ENCODE peak calls at places on chromosomes 1 and 21, in eight cellular contexts. H is prostate gland, K is GM23248, N is NT2/D1, R is transverse colon, L is heart right ventricle, Y is A549, Q is mammary epithelial cell. D is an unnamed sample. For H3K4me1, the result is how much of the 10 kb centered on the place peaks cover.

GRCh38 chr1:165248969-165249571 is 107.4 kb downstream of the LMX1A start:
- DNase-seq in H (no peak), K (no peak), N (no peak), R (no peak), L (no peak), Y (no peak), Q (no peak), D (no peak)

GRCh38 chr1:207963429-207964194 is 52.7 kb upstream of the CD34 start:
- DNase-seq in H (peak), K (peak), N (peak), R (peak), L (peak), Y (peak), Q (peak), D (peak)

GRCh38 chr1:165411396-165411795 is 33.5 kb downstream of the RXRG start:
- DNase-seq in H (no peak), K (no peak), N (no peak), R (no peak), L (no peak), Y (no peak), Q (no peak), D (no peak)

GRCh38 chr1:972726-973458 is 6.6 kb downstream of the PLEKHN1 start:
- DNase-seq in H (no peak), K (no peak), N (no peak), R (no peak), L (no peak), Y (no peak), Q (no peak), D (no peak)

GRCh38 chr1:118627435-118627834 is 360.7 kb downstream of the TBX15 start:
- DNase-seq in H (no peak), K (peak), N (no peak), R (no peak), L (no peak), Y (no peak), Q (peak), D (no peak)

GRCh38 chr1:197924516-197925123 is 7.4 kb downstream of the LHX9 start:
- DNase-seq in H (peak), K (peak), N (no peak), R (no peak), L (peak), Y (peak), Q (no peak), D (peak)

GRCh38 chr1:21936366-21937031 is 611 bp downstream of the HSPG2 start:
- DNase-seq in H (no peak), K (peak), N (no peak), R (peak), L (peak), Y (no peak), Q (peak), D (no peak)

GRCh38 chr1:234868296-234869147 is 258.5 kb upstream of the IRF2BP2 start:
- DNase-seq in H (no peak), K (no peak), N (no peak), R (no peak), L (no peak), Y (no peak), Q (no peak), D (no peak)

GRCh38 chr1:6889875-6890480 is 104.7 kb downstream of the CAMTA1 start:
- DNase-seq in H (peak), K (peak), N (peak), R (peak), L (peak), Y (peak), Q (peak), D (peak)

GRCh38 chr1:221013691-221014293 is 134.5 kb downstream of the HLX start:
- DNase-seq in H (no peak), K (no peak), N (no peak), R (no peak), L (no peak), Y (no peak), Q (no peak), D (no peak)

GRCh38 chr1:7863756-7864328 is 11.0 kb upstream of the UTS2 start:
- DNase-seq in H (no peak), K (no peak), N (no peak), R (no peak), L (no peak), Y (no peak), Q (no peak), D (no peak)

GRCh38 chr1:155513300-155513926 is 49.2 kb downstream of the ASH1L start:
- DNase-seq in H (no peak), K (peak), N (no peak), R (no peak), L (no peak), Y (no peak), Q (no peak), D (peak)

GRCh38 chr1:38000529-38001453 is 4.5 kb downstream of the FHL3 start:
- DNase-seq in H (no peak), K (peak), N (peak), R (no peak), L (peak), Y (no peak), Q (peak), D (peak)

GRCh38 chr1:93120614-93121013 is 41.5 kb downstream of the MTF2 start:
- DNase-seq in H (no peak), K (no peak), N (no peak), R (no peak), L (no peak), Y (no peak), Q (no peak), D (no peak)

GRCh38 chr1:238409947-238410346 is 519.2 kb upstream of the ZP4 start:
- DNase-seq in H (no peak), K (peak), N (no peak), R (no peak), L (peak), Y (no peak), Q (peak), D (peak)

GRCh38 chr1:55043726-55044125 is 4.4 kb downstream of the PCSK9 start:
- DNase-seq in H (no peak), K (no peak), N (no peak), R (no peak), L (no peak), Y (no peak), Q (no peak), D (no peak)

GRCh38 chr1:45721207-45721606 is 29.2 kb downstream of the IPP start:
- DNase-seq in H (no peak), K (peak), N (no peak), R (no peak), L (no peak), Y (no peak), Q (no peak), D (peak)

GRCh38 chr1:160546942-160547341 is 23.9 kb upstream of the SLAMF6 start:
- DNase-seq in H (no peak), K (no peak), N (no peak), R (no peak), L (no peak), Y (no peak), Q (no peak), D (no peak)

GRCh38 chr1:155277896-155278688 is 829 bp downstream of the HCN3 start:
- DNase-seq in H (peak), K (peak), N (peak), R (peak), L (peak), Y (peak), Q (peak), D (no peak)

GRCh38 chr1:23624440-23624839 is 65.1 kb upstream of the ID3 start:
- DNase-seq in H (no peak), K (no peak), N (no peak), R (no peak), L (no peak), Y (no peak), Q (no peak), D (no peak)

GRCh38 chr1:226608699-226609505 is 60.3 kb downstream of the STUM start:
- DNase-seq in H (peak), K (peak), N (peak), R (peak), L (peak), Y (peak), Q (peak), D (peak)

DNA sequence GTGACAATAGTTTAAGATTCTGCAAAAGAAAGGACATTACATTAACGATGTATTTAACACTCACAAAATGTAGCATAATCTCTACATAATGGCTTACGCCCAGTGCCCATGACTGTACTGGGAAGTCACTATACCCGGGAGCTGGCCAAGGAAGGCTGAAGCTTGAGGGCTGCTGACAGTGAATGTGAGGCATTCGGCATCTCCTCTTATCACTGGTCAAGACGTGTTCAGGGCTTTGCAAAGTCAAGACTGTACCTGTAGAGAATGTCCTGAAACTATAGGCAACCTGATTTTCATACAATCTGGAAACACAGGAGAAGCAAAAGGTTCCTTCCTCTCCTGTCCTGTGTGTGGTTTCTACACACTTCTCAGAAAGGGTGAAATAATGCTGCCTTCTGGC is 12.7 kb upstream of the IFNGR2 start:
- DNase-seq in H (no peak), K (no peak), N (no peak), R (no peak), L (no peak), Y (no peak), Q (peak), D (no peak)
- H3K4me1 ChIP-seq in H (under half), K (under half), N (under half), R (under half), L (under half), Y (under half), Q (under half), D (under half)

DNA sequence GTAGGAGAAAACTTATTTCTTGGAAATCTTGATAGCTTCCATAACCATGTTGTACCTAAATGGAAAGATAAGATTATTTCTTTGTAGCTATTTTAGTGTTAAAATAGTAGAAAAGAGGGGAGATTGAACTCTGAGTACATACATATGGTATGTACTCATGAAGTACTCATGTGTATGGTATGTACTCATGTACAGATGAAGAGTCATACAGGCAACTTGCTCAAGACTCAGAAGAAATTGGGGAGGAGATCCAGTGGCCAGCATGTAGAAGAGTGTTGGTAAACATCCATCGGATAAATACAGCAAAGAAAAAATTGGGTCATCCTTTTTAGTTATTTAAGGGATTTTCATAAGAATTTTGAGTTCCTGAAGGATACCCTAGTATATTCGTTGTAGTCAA is 29.0 kb downstream of the MDM4 start:
- DNase-seq in H (no peak), K (peak), N (no peak), R (no peak), L (no peak), Y (no peak), Q (peak), D (no peak)
- H3K4me1 ChIP-seq in H (under half), K (under half), N (under half), R (under half), L (under half), Y (under half), Q (under half), D (under half)

GRCh38 chr1:201540846-201541735 is 2.2 kb downstream of the NAV1 start:
- DNase-seq in H (no peak), K (no peak), N (no peak), R (no peak), L (no peak), Y (no peak), Q (no peak), D (no peak)

GRCh38 chr1:201537467-201537866 is 1.5 kb upstream of the NAV1 start:
- DNase-seq in H (no peak), K (no peak), N (no peak), R (no peak), L (no peak), Y (no peak), Q (no peak), D (no peak)

GRCh38 chr1:201537966-201538617 is 835 bp upstream of the NAV1 start:
- DNase-seq in H (no peak), K (peak), N (no peak), R (no peak), L (no peak), Y (no peak), Q (no peak), D (no peak)

GRCh38 chr1:201538618-201539551 is at the start of gene NAV1:
- DNase-seq in H (no peak), K (peak), N (no peak), R (peak), L (peak), Y (peak), Q (no peak), D (peak)

GRCh38 chr1:201539561-201540404 is 856 bp downstream of the NAV1 start:
- DNase-seq in H (no peak), K (peak), N (no peak), R (peak), L (peak), Y (no peak), Q (no peak), D (peak)
- H3K4me1 ChIP-seq in H (under half), K (half or more), N (under half), R (under half), L (half or more), Y (under half), Q (under half), D (half or more)

GRCh38 chr1:206907304-206907991 is 10.2 kb downstream of the IL24 start:
- DNase-seq in H (no peak), K (no peak), N (peak), R (no peak), L (no peak), Y (peak), Q (no peak), D (no peak)
- H3K4me1 ChIP-seq in H (under half), K (under half), N (under half), R (under half), L (under half), Y (under half), Q (half or more), D (under half)

GRCh38 chr1:156658945-156659574 is 17.1 kb downstream of the BCAN start:
- DNase-seq in H (no peak), K (no peak), N (no peak), R (no peak), L (no peak), Y (no peak), Q (no peak), D (no peak)

GRCh38 chr1:156657971-156658319 is 16.0 kb downstream of the BCAN start:
- DNase-seq in H (no peak), K (no peak), N (no peak), R (no peak), L (no peak), Y (no peak), Q (no peak), D (no peak)

GRCh38 chr1:156659672-156659993 is 17.6 kb downstream of the NES start:
- DNase-seq in H (no peak), K (no peak), N (no peak), R (no peak), L (no peak), Y (no peak), Q (no peak), D (no peak)

GRCh38 chr1:156657161-156657970 is 15.4 kb downstream of the BCAN start:
- DNase-seq in H (peak), K (peak), N (no peak), R (peak), L (peak), Y (peak), Q (peak), D (no peak)

DNA sequence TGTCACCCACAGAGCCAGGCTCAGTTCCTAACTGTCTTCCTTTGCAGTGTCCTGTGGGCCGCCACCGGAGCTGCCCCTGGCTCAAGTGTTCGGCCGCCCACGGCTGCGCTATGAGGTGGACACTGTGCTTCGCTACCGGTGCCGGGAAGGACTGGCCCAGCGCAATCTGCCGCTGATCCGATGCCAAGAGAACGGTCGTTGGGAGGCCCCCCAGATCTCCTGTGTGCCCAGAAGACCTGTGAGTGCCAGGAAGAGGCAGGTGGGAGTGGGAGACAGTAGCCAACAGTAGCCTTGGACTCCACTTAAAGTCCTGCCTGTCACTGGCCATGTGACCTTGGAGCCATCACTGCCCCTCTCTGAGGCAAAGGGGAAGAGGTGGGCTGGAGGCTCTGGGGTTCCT is 16.6 kb downstream of the BCAN start:
- DNase-seq in H (no peak), K (no peak), N (no peak), R (no peak), L (no peak), Y (no peak), Q (no peak), D (no peak)
- H3K4me1 ChIP-seq in H (under half), K (under half), N (half or more), R (under half), L (half or more), Y (under half), Q (under half), D (half or more)

GRCh38 chr1:162003825-162004205 is 19.9 kb downstream of the OLFML2B start:
- DNase-seq in H (no peak), K (peak), N (no peak), R (no peak), L (peak), Y (no peak), Q (peak), D (peak)
- H3K4me1 ChIP-seq in H (under half), K (under half), N (under half), R (under half), L (under half), Y (under half), Q (under half), D (under half)

GRCh38 chr1:72262735-72263134 is 19.6 kb downstream of the NEGR1 start:
- DNase-seq in H (no peak), K (no peak), N (no peak), R (no peak), L (no peak), Y (no peak), Q (no peak), D (no peak)
- H3K4me1 ChIP-seq in H (under half), K (under half), N (under half), R (under half), L (under half), Y (under half), Q (under half), D (under half)

DNA sequence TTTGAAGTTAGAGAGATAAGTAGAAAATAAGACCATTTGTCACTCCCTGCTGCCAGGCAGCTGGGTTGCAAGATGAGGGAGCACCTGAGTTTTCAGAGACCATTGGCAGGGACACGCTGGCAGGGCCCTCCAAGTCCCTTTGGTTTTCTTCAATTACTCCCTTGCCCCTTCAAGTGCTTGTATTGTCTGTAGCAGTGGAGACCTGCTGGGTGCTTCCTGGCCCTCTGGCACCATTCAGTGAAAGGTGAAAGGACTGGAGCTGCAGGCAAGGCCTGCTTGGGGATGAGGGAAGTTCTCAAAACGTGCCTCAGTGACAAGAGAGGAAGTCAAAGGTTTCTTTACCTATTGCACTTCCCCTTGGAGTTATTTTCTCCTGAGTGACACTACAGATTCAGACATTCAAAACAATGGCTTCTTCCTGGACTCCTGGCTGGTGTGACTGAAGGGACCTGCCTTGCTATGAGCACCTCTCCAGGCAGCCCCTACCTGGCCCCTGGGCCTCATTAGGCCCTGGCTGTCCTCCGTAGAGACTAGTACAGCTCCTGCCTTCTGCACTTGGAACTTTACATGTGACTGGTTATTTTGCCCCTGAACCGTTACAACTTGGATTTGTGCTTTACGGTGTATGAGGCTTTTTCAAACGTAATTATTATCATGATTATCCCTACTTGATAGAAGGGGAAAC is 100.1 kb downstream of the C1orf21 start:
- DNase-seq in H (no peak), K (no peak), N (no peak), R (no peak), L (no peak), Y (no peak), Q (no peak), D (no peak)
- H3K4me1 ChIP-seq in H (under half), K (under half), N (under half), R (half or more), L (half or more), Y (under half), Q (under half), D (under half)

D was measured in astrocyte.